ENCODE peak calls at places on chromosomes 2 and 18, in five cellular contexts. One of them, this sample, is unnamed.

GRCh38 chr2:231146656-231147055 is 21.8 kb upstream of the HTR2B start:
- DNase-seq in HL-60: no peak
- DNase-seq in H7: no peak
- DNase-seq in RPMI7951: no peak
- DNase-seq in central memory CD8-positive, alpha-beta T cell: no peak
- DNase-seq in this sample: no peak

GRCh38 chr2:88234760-88235159 is 64.6 kb downstream of the THNSL2 start:
- DNase-seq in HL-60: no peak
- DNase-seq in H7: peak; percentile 39
- DNase-seq in RPMI7951: no peak
- DNase-seq in central memory CD8-positive, alpha-beta T cell: no peak
- DNase-seq in this sample: no peak

GRCh38 chr18:76208632-76209308 is 286.3 kb downstream of the ZNF516 start:
- DNase-seq in HL-60: no peak
- DNase-seq in H7: peak; percentile 37
- DNase-seq in RPMI7951: no peak
- DNase-seq in central memory CD8-positive, alpha-beta T cell: no peak
- DNase-seq in this sample: no peak

GRCh38 chr18:7338846-7339245 is 108.0 kb downstream of the LRRC30 start:
- DNase-seq in HL-60: no peak
- DNase-seq in H7: no peak
- DNase-seq in RPMI7951: no peak
- DNase-seq in central memory CD8-positive, alpha-beta T cell: no peak
- DNase-seq in this sample: peak; percentile 29

GRCh38 chr2:238890131-238890530 is 42.2 kb downstream of the TWIST2 start:
- DNase-seq in HL-60: no peak
- DNase-seq in H7: no peak
- DNase-seq in RPMI7951: no peak
- DNase-seq in central memory CD8-positive, alpha-beta T cell: no peak
- DNase-seq in this sample: no peak

GRCh38 chr2:28683100-28683706 is 68.4 kb upstream of the PPP1CB start:
- DNase-seq in HL-60: no peak
- DNase-seq in H7: peak; percentile 58
- DNase-seq in RPMI7951: peak; percentile 91
- DNase-seq in central memory CD8-positive, alpha-beta T cell: no peak
- DNase-seq in this sample: peak; percentile 84

GRCh38 chr2:207768168-207768890 is 1.4 kb downstream of the FZD5 start:
- DNase-seq in HL-60: no peak
- DNase-seq in H7: peak; percentile 78
- DNase-seq in RPMI7951: peak; percentile 40
- DNase-seq in central memory CD8-positive, alpha-beta T cell: peak; percentile 16
- DNase-seq in this sample: no peak

GRCh38 chr18:70700496-70700895 is 411.7 kb downstream of the SOCS6 start:
- DNase-seq in HL-60: no peak
- DNase-seq in H7: no peak
- DNase-seq in RPMI7951: no peak
- DNase-seq in central memory CD8-positive, alpha-beta T cell: no peak
- DNase-seq in this sample: no peak

GRCh38 chr2:149799296-149799695 is 211.7 kb upstream of the MMADHC start:
- DNase-seq in HL-60: no peak
- DNase-seq in H7: no peak
- DNase-seq in RPMI7951: peak; percentile 36
- DNase-seq in central memory CD8-positive, alpha-beta T cell: no peak
- DNase-seq in this sample: peak; percentile 44

GRCh38 chr2:168159754-168160585 is 87.4 kb downstream of the STK39 start:
- DNase-seq in HL-60: no peak
- DNase-seq in H7: no peak
- DNase-seq in RPMI7951: no peak
- DNase-seq in central memory CD8-positive, alpha-beta T cell: no peak
- DNase-seq in this sample: no peak

GRCh38 chr2:18831916-18832510 is 242.6 kb upstream of the NT5C1B start:
- DNase-seq in HL-60: no peak
- DNase-seq in H7: no peak
- DNase-seq in RPMI7951: peak; percentile 28
- DNase-seq in central memory CD8-positive, alpha-beta T cell: no peak
- DNase-seq in this sample: no peak

GRCh38 chr2:63654959-63655358 is 66.2 kb downstream of the MDH1 start:
- DNase-seq in HL-60: no peak
- DNase-seq in H7: no peak
- DNase-seq in RPMI7951: peak; percentile 54
- DNase-seq in central memory CD8-positive, alpha-beta T cell: no peak
- DNase-seq in this sample: peak; percentile 43

GRCh38 chr2:174632847-174633620 is 35.4 kb upstream of the WIPF1 start:
- DNase-seq in HL-60: peak; percentile 41
- DNase-seq in H7: no peak
- DNase-seq in RPMI7951: no peak
- DNase-seq in central memory CD8-positive, alpha-beta T cell: no peak
- DNase-seq in this sample: no peak

GRCh38 chr18:5868218-5868904 is 27.0 kb downstream of the TMEM200C start:
- DNase-seq in HL-60: peak; percentile 67
- DNase-seq in H7: peak; percentile 31
- DNase-seq in RPMI7951: peak; percentile 33
- DNase-seq in central memory CD8-positive, alpha-beta T cell: no peak
- DNase-seq in this sample: peak; percentile 73

GRCh38 chr2:17232751-17233150 is 285.5 kb downstream of the RAD51AP2 start:
- DNase-seq in HL-60: no peak
- DNase-seq in H7: no peak
- DNase-seq in RPMI7951: no peak
- DNase-seq in central memory CD8-positive, alpha-beta T cell: no peak
- DNase-seq in this sample: no peak

GRCh38 chr2:223123859-223124610 is 72.0 kb downstream of the KCNE4 start:
- DNase-seq in HL-60: no peak
- DNase-seq in H7: no peak
- DNase-seq in RPMI7951: peak; percentile 78
- DNase-seq in central memory CD8-positive, alpha-beta T cell: no peak
- DNase-seq in this sample: no peak

GRCh38 chr2:98063289-98063688 is 23.7 kb upstream of the VWA3B start:
- DNase-seq in HL-60: no peak
- DNase-seq in H7: no peak
- DNase-seq in RPMI7951: peak; percentile 22
- DNase-seq in central memory CD8-positive, alpha-beta T cell: no peak
- DNase-seq in this sample: no peak

GRCh38 chr18:7452331-7452730 is 114.8 kb upstream of the PTPRM start:
- DNase-seq in HL-60: no peak
- DNase-seq in H7: peak; percentile 83
- DNase-seq in RPMI7951: peak; percentile 14
- DNase-seq in central memory CD8-positive, alpha-beta T cell: no peak
- DNase-seq in this sample: peak; percentile 29

GRCh38 chr18:8081872-8082553 is 514.9 kb downstream of the PTPRM start:
- DNase-seq in HL-60: no peak
- DNase-seq in H7: no peak
- DNase-seq in RPMI7951: no peak
- DNase-seq in central memory CD8-positive, alpha-beta T cell: no peak
- DNase-seq in this sample: no peak

GRCh38 chr2:81872043-81872442 is 1567.5 kb upstream of the LRRTM1 start:
- DNase-seq in HL-60: no peak
- DNase-seq in H7: no peak
- DNase-seq in RPMI7951: no peak
- DNase-seq in central memory CD8-positive, alpha-beta T cell: no peak
- DNase-seq in this sample: peak; percentile 22

GRCh38 chr2:42848270-42848669 is 55.9 kb upstream of the HAAO start:
- DNase-seq in HL-60: no peak
- DNase-seq in H7: no peak
- DNase-seq in RPMI7951: no peak
- DNase-seq in central memory CD8-positive, alpha-beta T cell: no peak
- DNase-seq in this sample: no peak

GRCh38 chr18:49814147-49814499 is 790 bp upstream of the ACAA2 start:
- DNase-seq in HL-60: peak; percentile 30
- DNase-seq in H7: peak; percentile 77
- DNase-seq in RPMI7951: peak; percentile 34
- DNase-seq in central memory CD8-positive, alpha-beta T cell: no peak
- DNase-seq in this sample: peak; percentile 61

GRCh38 chr2:45236268-45236667 is 227.0 kb upstream of the SIX2 start:
- DNase-seq in HL-60: no peak
- DNase-seq in H7: no peak
- DNase-seq in RPMI7951: no peak
- DNase-seq in central memory CD8-positive, alpha-beta T cell: no peak
- DNase-seq in this sample: no peak

GRCh38 chr2:241638063-241638660 is 669 bp downstream of the ATG4B start:
- DNase-seq in HL-60: no peak
- DNase-seq in H7: no peak
- DNase-seq in RPMI7951: no peak
- DNase-seq in central memory CD8-positive, alpha-beta T cell: no peak
- DNase-seq in this sample: no peak

GRCh38 chr2:23602113-23602512 is 217.1 kb downstream of the KLHL29 start:
- DNase-seq in HL-60: no peak
- DNase-seq in H7: no peak
- DNase-seq in RPMI7951: peak; percentile 93
- DNase-seq in central memory CD8-positive, alpha-beta T cell: no peak
- DNase-seq in this sample: peak; percentile 95

GRCh38 chr2:205734436-205734835 is 52.1 kb downstream of the NRP2 start:
- DNase-seq in HL-60: no peak
- DNase-seq in H7: peak; percentile 78
- DNase-seq in RPMI7951: peak; percentile 83
- DNase-seq in central memory CD8-positive, alpha-beta T cell: no peak
- DNase-seq in this sample: peak; percentile 76

GRCh38 chr18:39594206-39594605 is 2028.6 kb upstream of the CELF4 start:
- DNase-seq in HL-60: no peak
- DNase-seq in H7: no peak
- DNase-seq in RPMI7951: no peak
- DNase-seq in central memory CD8-positive, alpha-beta T cell: no peak
- DNase-seq in this sample: no peak

GRCh38 chr2:7165736-7166135 is 248.5 kb downstream of the RNF144A start:
- DNase-seq in HL-60: no peak
- DNase-seq in H7: no peak
- DNase-seq in RPMI7951: peak; percentile 36
- DNase-seq in central memory CD8-positive, alpha-beta T cell: no peak
- DNase-seq in this sample: peak; percentile 38

This sample was measured in M059J.